ENCODE peak calls at places on chromosome 2, in seven cellular contexts. D is ascending aorta, O is PC-9, K is thoracic aorta, Z is coronary artery, U is stomach, T is astrocyte of the spinal cord. W is an unnamed sample.

GRCh38 chr2:59892398-59892797 is 661.1 kb downstream of the BCL11A start:
- DNase-seq in T (no peak), Z (no peak), O (no peak), U (no peak), K (no peak), D (no peak), W (no peak)

GRCh38 chr2:216858312-216858711 is 1.6 kb downstream of the TNP1 start:
- DNase-seq in O (no peak), K (no peak), U (no peak), D (no peak), T (no peak), Z (no peak), W (no peak)

GRCh38 chr2:192424243-192424642 is 229.5 kb upstream of the TMEFF2 start:
- DNase-seq in K (no peak), T (no peak), Z (no peak), U (no peak), O (no peak), D (no peak), W (no peak)

GRCh38 chr2:134420256-134420655 is 166.4 kb downstream of the MGAT5 start:
- DNase-seq in U (no peak), O (no peak), D (no peak), T (no peak), Z (no peak), K (no peak), W (no peak)

GRCh38 chr2:37871453-37872191 is 53.5 kb upstream of the RMDN2 start:
- DNase-seq in O (peak), K (no peak), T (peak), Z (no peak), U (no peak), D (no peak), W (no peak)

GRCh38 chr2:31237348-31238017 is 3.5 kb downstream of the EHD3 start:
- DNase-seq in O (no peak), D (peak), U (no peak), T (no peak), Z (no peak), K (no peak), W (no peak)

GRCh38 chr2:108325756-108326155 is 37.1 kb downstream of the SULT1C2 start:
- DNase-seq in O (no peak), D (no peak), T (no peak), K (no peak), U (no peak), Z (no peak), W (no peak)

GRCh38 chr2:37201766-37202165 is 5.5 kb downstream of the CEBPZOS start:
- DNase-seq in U (no peak), D (no peak), O (no peak), K (no peak), T (peak), Z (no peak), W (no peak)

GRCh38 chr2:66494708-66495107 is 59.8 kb downstream of the MEIS1 start:
- DNase-seq in D (peak), K (peak), U (peak), O (peak), Z (no peak), T (peak), W (peak)

GRCh38 chr2:49162151-49162550 is 7.8 kb upstream of the FSHR start:
- DNase-seq in O (no peak), Z (no peak), T (no peak), U (no peak), K (no peak), D (no peak), W (no peak)

GRCh38 chr2:172079838-172080640 is 5.3 kb upstream of the DLX1 start:
- DNase-seq in D (no peak), O (no peak), T (no peak), U (no peak), K (no peak), Z (no peak), W (no peak)

GRCh38 chr2:206556357-206556949 is 85.8 kb upstream of the FAM237A start:
- DNase-seq in Z (no peak), T (peak), K (no peak), U (no peak), D (no peak), O (no peak), W (no peak)

GRCh38 chr2:46849741-46850474 is 65.7 kb downstream of the MCFD2 start:
- DNase-seq in Z (no peak), T (peak), O (peak), D (peak), K (no peak), U (peak), W (no peak)

GRCh38 chr2:48600917-48601316 is 16.7 kb upstream of the GTF2A1L start:
- DNase-seq in U (no peak), T (peak), K (no peak), Z (no peak), O (no peak), D (no peak), W (no peak)

GRCh38 chr2:160606336-160606735 is 112.7 kb upstream of the RBMS1 start:
- DNase-seq in Z (no peak), O (no peak), D (no peak), K (no peak), U (no peak), T (no peak), W (no peak)

GRCh38 chr2:174753038-174753633 is 11.1 kb downstream of the CHRNA1 start:
- DNase-seq in Z (no peak), D (peak), K (no peak), O (no peak), T (no peak), U (no peak), W (no peak)

GRCh38 chr2:101745711-101746694 is 48.5 kb downstream of the MAP4K4 start:
- DNase-seq in K (no peak), D (no peak), Z (no peak), T (peak), U (no peak), O (no peak), W (no peak)

GRCh38 chr2:27322301-27322765 is 564 bp downstream of the MPV17 start:
- DNase-seq in U (no peak), Z (no peak), O (no peak), T (no peak), D (peak), K (no peak), W (no peak)

GRCh38 chr2:112239862-112240261 is 15.0 kb downstream of the ZC3H8 start:
- DNase-seq in O (no peak), K (no peak), T (no peak), Z (no peak), D (no peak), U (no peak), W (no peak)

GRCh38 chr2:241224068-241224850 is 35.8 kb downstream of the ANO7 start:
- DNase-seq in U (no peak), D (no peak), O (no peak), Z (no peak), T (peak), K (no peak), W (no peak)

GRCh38 chr2:17539993-17540812 is at the start of gene VSNL1:
- DNase-seq in O (peak), D (peak), Z (no peak), T (peak), K (peak), U (peak), W (no peak)

GRCh38 chr2:160719116-160719515 is 225.5 kb upstream of the RBMS1 start:
- DNase-seq in Z (no peak), T (peak), U (no peak), D (no peak), K (no peak), O (peak), W (no peak)

GRCh38 chr2:24754985-24755690 is 38.1 kb downstream of the PTRHD1 start:
- DNase-seq in K (no peak), O (no peak), U (no peak), D (no peak), Z (no peak), T (no peak), W (no peak)

GRCh38 chr2:120885749-120886148 is 150.1 kb downstream of the GLI2 start:
- DNase-seq in K (no peak), Z (no peak), U (no peak), D (no peak), O (no peak), T (no peak), W (no peak)

GRCh38 chr2:1673160-1673944 is 71.0 kb downstream of the PXDN start:
- DNase-seq in U (peak), O (no peak), Z (peak), D (no peak), T (no peak), K (no peak), W (no peak)

GRCh38 chr2:167209784-167210183 is 321.5 kb downstream of the XIRP2 start:
- DNase-seq in Z (no peak), D (no peak), U (no peak), O (no peak), T (no peak), K (no peak), W (no peak)

GRCh38 chr2:47675196-47675825 is 107.6 kb upstream of the MSH6 start:
- DNase-seq in O (no peak), K (no peak), T (no peak), U (no peak), D (no peak), Z (no peak), W (no peak)

GRCh38 chr2:86675611-86676015 is 44.5 kb upstream of the RMND5A start:
- DNase-seq in T (no peak), K (no peak), O (peak), Z (no peak), D (no peak), U (peak), W (no peak)
- TF ChIP-seq CTCF in T (no peak), K (no peak), O (peak), Z (no peak), D (no peak), U (no peak), W (no peak)

DNA sequence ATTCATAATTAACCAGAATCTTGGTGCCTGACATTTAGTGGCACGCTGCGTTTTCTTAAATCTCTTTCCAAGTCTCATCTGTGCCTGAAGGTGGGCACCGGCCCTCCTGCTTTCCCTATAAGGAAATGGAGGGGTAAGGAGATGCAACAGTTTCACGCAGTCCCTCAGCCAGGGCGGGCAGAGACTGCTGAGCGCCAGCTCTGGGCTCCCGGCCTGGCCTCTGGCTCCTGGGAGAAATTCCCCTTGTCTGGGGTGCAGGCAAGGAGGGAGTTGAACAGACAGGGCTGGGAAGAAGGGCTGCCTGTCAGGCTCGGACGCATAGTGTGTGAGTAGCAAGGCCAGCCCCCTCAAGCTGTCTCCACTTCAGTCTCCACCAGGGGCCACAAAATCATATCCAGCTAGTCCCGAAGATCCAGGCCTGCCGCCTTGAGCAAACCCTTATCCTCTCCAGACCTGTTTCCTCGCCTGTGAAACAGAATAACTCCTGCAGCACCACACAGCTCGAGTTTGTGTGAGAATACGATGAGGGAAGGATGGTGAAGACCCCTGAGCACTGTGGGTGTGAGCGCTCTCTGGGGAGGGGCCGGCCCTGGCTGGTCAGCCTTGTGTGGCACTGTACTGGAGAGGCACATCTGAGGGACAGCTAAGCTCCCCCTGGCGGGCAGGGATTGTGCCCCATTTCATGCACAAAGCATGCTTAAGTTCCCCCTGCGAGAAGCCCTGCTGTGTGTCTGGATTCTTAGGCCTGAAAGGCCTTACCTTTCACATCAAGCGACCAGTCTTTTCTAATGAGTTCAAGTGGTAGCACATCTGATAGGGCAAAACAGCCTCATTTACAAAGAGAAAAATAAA is 33.8 kb downstream of the SDC1 start:
- DNase-seq in K (no peak), U (peak), Z (no peak), D (no peak), T (no peak), O (peak), W (no peak)
- TF ChIP-seq CTCF in K (no peak), U (no peak), Z (no peak), D (no peak), T (no peak), O (peak), W (no peak)

DNA sequence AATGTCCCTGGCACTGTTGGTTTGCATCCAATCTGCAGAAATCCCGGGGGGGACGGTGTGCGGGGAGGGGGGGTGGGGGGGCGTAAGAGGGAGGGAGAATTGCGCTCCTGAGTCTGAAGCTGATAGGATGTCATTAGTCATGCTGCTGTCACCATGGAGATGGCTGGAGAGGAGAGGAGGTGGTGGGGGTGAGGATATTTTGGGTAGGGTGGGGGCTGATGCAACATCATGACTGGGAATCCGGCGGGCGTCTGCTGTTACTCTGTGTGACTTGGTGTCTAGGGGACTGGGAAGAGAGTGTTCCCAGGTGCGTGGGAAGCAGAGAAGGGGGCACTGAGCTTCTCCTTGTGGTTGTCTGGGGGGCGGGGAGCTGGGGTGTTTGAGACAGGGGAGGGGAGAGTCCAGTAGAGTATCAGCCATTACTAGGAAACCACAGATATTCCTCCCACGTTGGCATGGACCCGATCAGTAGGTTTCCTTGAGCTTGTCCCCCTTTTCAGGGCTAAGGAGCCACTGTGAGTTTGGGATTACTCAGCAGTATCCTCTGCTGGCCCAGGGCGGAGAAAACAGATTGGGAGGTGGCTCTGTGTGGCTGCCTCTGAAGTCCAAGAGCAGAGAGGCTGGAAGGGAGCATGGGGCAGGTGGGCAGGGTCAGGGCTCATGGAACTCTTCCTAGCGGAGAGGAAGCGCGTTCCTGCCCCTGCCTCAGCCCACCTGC is 18.9 kb downstream of the TET3 start:
- DNase-seq in K (peak), O (no peak), T (peak), U (no peak), Z (peak), D (peak), W (no peak)
- TF ChIP-seq CTCF in K (no peak), O (no peak), T (no peak), U (no peak), Z (no peak), D (no peak), W (no peak)

GRCh38 chr2:8680931-8681760 is 710 bp upstream of the ID2 start:
- DNase-seq in O (no peak), T (peak), U (peak), Z (peak), D (peak), K (peak), W (peak)

GRCh38 chr2:8679827-8680731 is 1.8 kb upstream of the ID2 start:
- DNase-seq in T (peak), Z (peak), U (peak), O (no peak), D (peak), K (no peak), W (no peak)

GRCh38 chr2:8682719-8683667 is 1.1 kb downstream of the ID2 start:
- DNase-seq in T (peak), O (no peak), U (peak), Z (peak), K (no peak), D (peak), W (no peak)

GRCh38 chr2:8684421-8684884 is 2.6 kb downstream of the ID2 start:
- DNase-seq in Z (peak), T (peak), K (no peak), D (no peak), U (no peak), O (no peak), W (no peak)

DNA sequence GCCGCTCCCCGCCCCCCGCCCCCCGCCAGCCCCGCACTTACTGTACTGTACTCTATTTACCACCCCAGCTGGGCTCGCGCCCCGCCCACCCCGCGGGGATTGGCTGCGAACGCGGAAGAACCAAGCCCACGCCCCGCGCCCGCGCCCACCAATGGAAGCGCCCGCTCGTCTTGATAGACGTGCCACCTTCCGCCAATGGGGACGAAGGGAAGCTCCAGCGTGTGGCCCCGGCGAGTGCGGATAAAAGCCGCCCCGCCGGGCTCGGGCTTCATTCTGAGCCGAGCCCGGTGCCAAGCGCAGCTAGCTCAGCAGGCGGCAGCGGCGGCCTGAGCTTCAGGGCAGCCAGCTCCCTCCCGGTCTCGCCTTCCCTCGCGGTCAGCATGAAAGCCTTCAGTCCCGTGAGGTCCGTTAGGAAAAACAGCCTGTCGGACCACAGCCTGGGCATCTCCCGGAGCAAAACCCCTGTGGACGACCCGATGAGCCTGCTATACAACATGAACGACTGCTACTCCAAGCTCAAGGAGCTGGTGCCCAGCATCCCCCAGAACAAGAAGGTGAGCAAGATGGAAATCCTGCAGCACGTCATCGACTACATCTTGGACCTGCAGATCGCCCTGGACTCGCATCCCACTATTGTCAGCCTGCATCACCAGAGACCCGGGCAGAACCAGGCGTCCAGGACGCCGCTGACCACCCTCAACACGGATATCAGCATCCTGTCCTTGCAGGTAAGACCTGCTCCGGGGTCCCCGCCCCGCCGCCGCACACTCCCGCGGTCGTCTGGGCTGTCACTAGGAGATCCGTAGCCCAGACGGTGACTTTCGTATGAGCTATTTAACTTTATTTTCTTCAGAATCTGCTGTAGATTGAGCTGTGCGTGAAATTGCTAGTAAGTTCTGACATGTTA is at the start of gene ID2:
- DNase-seq in K (peak), O (peak), T (peak), D (peak), Z (peak), U (peak), W (peak)
- TF ChIP-seq CTCF in K (no peak), O (no peak), T (no peak), D (no peak), Z (no peak), U (no peak), W (no peak)

DNA sequence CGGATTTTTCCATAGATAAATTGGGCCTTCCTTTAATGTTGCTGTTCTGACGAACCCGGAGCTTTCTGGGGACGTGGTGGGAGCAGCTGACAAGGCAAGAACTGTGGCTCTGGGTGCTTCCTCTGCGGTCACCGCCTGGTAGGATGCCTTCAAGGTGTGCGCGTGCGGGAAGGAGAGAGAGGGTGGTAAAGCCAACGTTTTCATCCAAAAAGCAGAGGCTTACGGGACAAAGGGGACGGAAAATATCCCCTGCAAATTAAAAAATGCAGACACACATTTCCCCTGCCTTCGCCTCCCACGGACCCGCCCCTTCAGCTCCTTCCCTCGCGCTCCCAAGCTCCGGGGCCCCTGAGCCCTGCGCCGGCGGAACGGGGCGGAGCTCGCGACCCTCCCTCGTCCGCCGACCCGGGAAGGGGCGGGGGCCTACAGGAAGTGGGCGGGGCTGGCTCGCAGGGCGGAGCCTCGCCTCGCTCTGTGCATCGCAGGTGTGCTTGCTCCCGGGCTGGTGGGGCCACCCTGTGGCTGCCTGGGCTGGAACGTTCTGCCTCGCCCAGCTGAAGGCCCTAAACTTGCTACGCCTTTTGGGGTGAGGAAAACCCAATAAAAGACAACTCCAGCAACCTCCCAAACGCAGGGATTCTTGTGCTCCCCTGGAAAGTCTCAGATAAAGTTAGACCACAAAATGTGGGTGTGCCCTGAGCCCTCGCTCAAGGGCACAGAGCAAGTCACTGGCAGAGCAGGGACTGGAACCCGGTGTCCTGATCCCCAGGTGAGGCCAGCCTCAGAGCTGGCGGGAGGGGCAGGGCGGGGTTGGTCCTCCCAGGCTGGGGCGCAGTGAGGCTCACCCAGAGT is 25.4 kb upstream of the SLC66A3 start:
- DNase-seq in K (no peak), T (no peak), D (no peak), O (peak), U (peak), Z (no peak), W (no peak)
- TF ChIP-seq CTCF in K (no peak), T (peak), D (no peak), O (peak), U (peak), Z (no peak), W (no peak)

GRCh38 chr2:226898121-226898520 is 62.3 kb downstream of the RHBDD1 start:
- DNase-seq in K (no peak), T (no peak), U (no peak), O (no peak), Z (no peak), D (no peak), W (no peak)

GRCh38 chr2:226893206-226893605 is 57.4 kb downstream of the RHBDD1 start:
- DNase-seq in K (no peak), T (no peak), U (no peak), D (no peak), O (no peak), Z (no peak), W (no peak)

GRCh38 chr2:226894752-226895151 is 58.9 kb downstream of the RHBDD1 start:
- DNase-seq in Z (no peak), U (no peak), D (no peak), O (no peak), K (no peak), T (no peak), W (no peak)

GRCh38 chr2:226892729-226893128 is 56.9 kb downstream of the RHBDD1 start:
- DNase-seq in O (no peak), T (no peak), Z (no peak), K (no peak), D (no peak), U (no peak), W (no peak)

GRCh38 chr2:226895579-226895978 is 59.7 kb downstream of the RHBDD1 start:
- DNase-seq in O (no peak), K (no peak), Z (no peak), U (no peak), T (no peak), D (no peak), W (no peak)
- TF ChIP-seq CTCF in O (no peak), K (no peak), Z (no peak), U (no peak), T (no peak), D (no peak), W (no peak)

W was measured in omental fat pad.